ENCODE peak calls at places on chromosomes 4 and X, in five cellular contexts. M is H1, H is mesenchymal stem cell, Z is H9, N is trophoblast cell. R is an unnamed sample.

GRCh38 chr4:5220028-5220427 is 168.7 kb downstream of the STK32B start:
- DNase-seq in M (no peak), H (peak; percentile 24), Z (no peak), N (peak; percentile 3), R (peak; percentile 18)

GRCh38 chrX:44299177-44299576 is 44.3 kb downstream of the EFHC2 start:
- DNase-seq in M (no peak), H (no peak), Z (no peak), N (peak; percentile 77), R (no peak)

GRCh38 chr4:16056681-16057400 is 27.0 kb downstream of the PROM1 start:
- DNase-seq in M (no peak), H (peak; percentile 17), Z (no peak), N (no peak), R (no peak)

GRCh38 chr4:124903995-124904722 is 191.6 kb upstream of the ANKRD50 start:
- DNase-seq in M (no peak), H (peak; percentile 41), Z (no peak), N (no peak), R (no peak)

GRCh38 chr4:158446106-158446505 is 75.6 kb upstream of the RXFP1 start:
- DNase-seq in M (no peak), H (no peak), Z (no peak), N (peak; percentile 2), R (no peak)

GRCh38 chr4:106766519-106766918 is 269.6 kb downstream of the DKK2 start:
- DNase-seq in M (no peak), H (no peak), Z (no peak), N (no peak), R (no peak)

GRCh38 chr4:153585021-153585420 is 99.1 kb upstream of the TLR2 start:
- DNase-seq in M (no peak), H (no peak), Z (no peak), N (no peak), R (no peak)

GRCh38 chr4:52752921-52753320 is 1.7 kb upstream of the ERVMER34-1 start:
- DNase-seq in M (no peak), H (peak; percentile 9), Z (no peak), N (no peak), R (no peak)

GRCh38 chr4:73259552-73260140 is 1.0 kb upstream of the ANKRD17 start:
- DNase-seq in M (no peak), H (no peak), Z (no peak), N (peak; percentile 39), R (no peak)

GRCh38 chrX:16662402-16662801 is 12.4 kb downstream of the S100G start:
- DNase-seq in M (no peak), H (no peak), Z (no peak), N (no peak), R (no peak)

GRCh38 chr4:184170996-184171395 is 46.7 kb downstream of the ENPP6 start:
- DNase-seq in M (no peak), H (peak; percentile 31), Z (peak; percentile 80), N (peak; percentile 50), R (no peak)

GRCh38 chr4:123696712-123697111 is 300.1 kb downstream of the SPRY1 start:
- DNase-seq in M (no peak), H (no peak), Z (no peak), N (no peak), R (no peak)

GRCh38 chrX:131704136-131704695 is 160.3 kb downstream of the OR13H1 start:
- DNase-seq in M (no peak), H (no peak), Z (no peak), N (peak; percentile 97), R (no peak)

GRCh38 chr4:40546506-40546905 is 83.2 kb downstream of the RBM47 start:
- DNase-seq in M (no peak), H (no peak), Z (no peak), N (no peak), R (no peak)

GRCh38 chrX:44314259-44314734 is 29.2 kb downstream of the EFHC2 start:
- DNase-seq in M (no peak), H (peak; percentile 33), Z (no peak), N (peak; percentile 69), R (no peak)

GRCh38 chr4:40121515-40121914 is 64.9 kb downstream of the N4BP2 start:
- DNase-seq in M (no peak), H (peak; percentile 78), Z (no peak), N (peak; percentile 46), R (no peak)

GRCh38 chr4:4784379-4784778 is 75.1 kb upstream of the MSX1 start:
- DNase-seq in M (no peak), H (no peak), Z (no peak), N (no peak), R (no peak)

GRCh38 chr4:183399616-183400015 is 44.8 kb upstream of the CDKN2AIP start:
- DNase-seq in M (no peak), H (no peak), Z (no peak), N (peak; percentile 60), R (no peak)

GRCh38 chrX:46433892-46434291 is 111.3 kb downstream of the ZNF674 start:
- DNase-seq in M (no peak), H (peak; percentile 33), Z (no peak), N (no peak), R (no peak)

GRCh38 chr4:40225497-40225896 is 28.7 kb downstream of the RHOH start:
- DNase-seq in M (no peak), H (no peak), Z (no peak), N (no peak), R (no peak)

GRCh38 chr4:97513917-97514316 is 629.4 kb downstream of the STPG2 start:
- DNase-seq in M (no peak), H (no peak), Z (no peak), N (no peak), R (no peak)

GRCh38 chr4:140133576-140133975 is 20.4 kb downstream of the MAML3 start:
- DNase-seq in M (no peak), H (peak; percentile 22), Z (no peak), N (peak; percentile 80), R (no peak)

GRCh38 chr4:12723849-12724447 is 760.2 kb downstream of the RAB28 start:
- DNase-seq in M (no peak), H (peak; percentile 3), Z (peak; percentile 52), N (no peak), R (no peak)

GRCh38 chrX:119757979-119758681 is at the start of gene SOWAHD:
- DNase-seq in M (peak; percentile 71), H (peak; percentile 26), Z (peak; percentile 73), N (peak; percentile 71), R (no peak)

GRCh38 chr4:155978810-155979209 is 25.1 kb upstream of the CTSO start:
- DNase-seq in M (no peak), H (no peak), Z (no peak), N (no peak), R (no peak)

GRCh38 chr4:155973639-155974475 is 20.2 kb upstream of the CTSO start:
- DNase-seq in M (no peak), H (peak; percentile 25), Z (no peak), N (peak; percentile 9), R (no peak)

GRCh38 chr4:155972098-155972497 is 18.4 kb upstream of the CTSO start:
- DNase-seq in M (no peak), H (peak; percentile 36), Z (peak; percentile 41), N (peak; percentile 13), R (no peak)

GRCh38 chr4:155974476-155974749 is 20.7 kb upstream of the CTSO start:
- DNase-seq in M (no peak), H (no peak), Z (no peak), N (no peak), R (no peak)

DNA sequence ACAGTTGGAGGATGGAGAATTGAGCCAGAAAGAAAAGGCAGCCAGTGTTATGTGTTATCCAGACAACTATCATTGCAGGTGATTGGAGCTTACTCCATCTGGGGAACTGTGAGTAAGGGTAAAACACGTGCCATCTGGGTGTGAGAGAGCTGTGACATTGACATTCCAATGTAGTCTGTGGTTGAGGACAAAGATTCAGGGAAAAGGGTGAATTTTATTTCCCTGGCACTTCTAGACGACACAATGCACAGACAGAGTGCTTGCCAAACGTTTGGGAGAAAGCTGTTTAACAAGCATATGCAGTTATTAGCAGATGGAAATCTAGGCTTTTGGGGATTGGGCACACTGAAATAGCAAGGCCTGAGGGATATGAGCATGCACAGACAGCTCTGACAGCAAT is 21.3 kb upstream of the CTSO start:
- DNase-seq in M (no peak), H (no peak), Z (no peak), N (no peak), R (no peak)
- H2BK12ac ChIP-seq in M (no peak overlapping the region), H (no peak overlapping the region), Z (no peak overlapping the region), N (no peak overlapping the region), R (no peak overlapping the region)

GRCh38 chr4:111650553-111651183 is 494.6 kb upstream of the FAM241A start:
- DNase-seq in M (no peak), H (no peak), Z (no peak), N (no peak), R (no peak)

GRCh38 chr4:111648056-111648455 is 497.2 kb upstream of the FAM241A start:
- DNase-seq in M (no peak), H (no peak), Z (no peak), N (no peak), R (no peak)

GRCh38 chr4:111649308-111649707 is 495.9 kb upstream of the FAM241A start:
- DNase-seq in M (no peak), H (peak; percentile 39), Z (no peak), N (no peak), R (no peak)

GRCh38 chr4:111652206-111652605 is 493.0 kb upstream of the FAM241A start:
- DNase-seq in M (no peak), H (peak; percentile 26), Z (no peak), N (no peak), R (no peak)

DNA sequence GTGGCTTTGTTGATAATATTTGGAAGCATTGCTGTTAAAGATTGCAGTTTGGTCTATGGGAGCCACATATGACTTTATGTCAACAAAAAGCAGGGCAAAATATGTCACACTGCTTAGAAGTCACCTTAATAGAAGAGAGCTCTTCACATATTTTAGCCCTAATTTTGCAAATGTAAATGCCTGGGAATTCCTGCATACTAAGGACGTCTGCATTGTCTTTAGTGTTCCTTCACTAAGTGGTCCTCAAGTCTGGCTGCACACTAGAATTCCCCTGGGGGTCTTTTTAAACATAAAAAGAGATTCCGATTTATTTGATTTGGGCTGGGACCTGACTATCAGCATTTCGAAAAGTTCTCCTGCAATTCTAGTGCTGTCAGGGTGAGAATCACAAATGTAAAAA is 495.1 kb upstream of the FAM241A start:
- DNase-seq in M (no peak), H (no peak), Z (no peak), N (no peak), R (no peak)
- H3K4me1 ChIP-seq in M (peaks cover 17% of the 10 kb centered on the region), H (no peaks in the 10 kb centered on the region), Z (peaks cover 4% of the 10 kb centered on the region), N (peaks cover 3% of the 10 kb centered on the region), R (no peaks in the 10 kb centered on the region)

GRCh38 chrX:22742174-22742573 is 257.6 kb upstream of the DDX53 start:
- DNase-seq in M (no peak), H (peak; percentile 87), Z (no peak), N (no peak), R (no peak)
- H2BK12ac ChIP-seq in M (no peak overlapping the region), H (no peak overlapping the region), Z (no peak overlapping the region), N (no peak overlapping the region), R (no peak overlapping the region)

DNA sequence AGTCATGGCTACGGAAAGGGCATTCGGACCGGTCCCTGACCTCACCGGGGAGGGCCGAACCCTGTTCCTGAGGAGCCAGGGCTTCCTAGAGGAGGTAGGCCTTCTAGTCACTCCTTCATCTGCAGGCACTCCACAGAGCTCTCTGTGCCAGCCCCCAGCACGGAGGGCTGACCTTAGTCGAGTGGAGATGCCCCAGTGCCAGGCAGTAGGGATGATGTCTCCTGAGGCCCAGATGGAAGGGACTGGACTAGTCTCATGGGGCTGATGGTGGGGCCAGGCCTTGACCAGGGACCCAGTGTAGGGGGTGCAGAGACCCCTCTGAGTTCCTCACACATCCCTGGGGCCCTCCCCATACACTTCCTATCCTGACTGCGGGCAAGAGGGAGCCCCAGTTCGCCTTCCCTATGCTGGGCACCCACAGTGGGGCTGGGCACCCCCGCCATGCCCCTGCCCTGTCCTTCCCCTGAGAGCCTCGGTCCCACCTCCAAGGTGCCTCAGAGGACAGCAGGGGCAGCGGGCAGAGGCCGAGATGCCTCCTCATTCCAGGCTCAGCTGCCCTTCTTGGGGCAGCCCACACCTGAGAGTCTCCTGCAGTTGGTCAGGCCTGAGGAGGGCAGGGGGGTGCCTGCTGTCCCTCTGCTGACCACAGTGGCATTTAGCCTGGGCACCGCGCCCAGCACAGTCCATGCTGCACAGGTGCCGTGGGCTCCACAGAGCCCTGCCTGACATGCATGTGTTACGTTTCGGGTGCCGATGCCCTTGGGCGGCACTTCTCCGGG is 1.4 kb upstream of the MSANTD1 start:
- DNase-seq in M (no peak), H (no peak), Z (no peak), N (no peak), R (no peak)
- H3K4me1 ChIP-seq in M (peaks cover 15% of the 10 kb centered on the region), H (peaks cover 26% of the 10 kb centered on the region), Z (no peaks in the 10 kb centered on the region), N (no peaks in the 10 kb centered on the region), R (peaks cover 12% of the 10 kb centered on the region)